ENCODE peak calls at places on chromosomes 1 and 21, in nine cellular contexts. K, R, L, O, S, H, B, U and P are unnamed samples. For H3K4me1 and H3K9me3, the result is how much of the 10 kb centered on the place peaks cover.

GRCh38 chr1:200035397-200035955 is 8.0 kb downstream of the NR5A2 start:
- DNase-seq in K (peak), R (no peak), L (no peak), O (no peak), S (no peak), H (no peak), B (peak), U (no peak), P (peak)

GRCh38 chr1:238681021-238681420 is 705.3 kb upstream of the CHRM3 start:
- DNase-seq in K (peak), R (no peak), L (no peak), O (peak), S (no peak), H (no peak), B (no peak), U (no peak), P (peak)

GRCh38 chr1:168100315-168101002 is 36.3 kb downstream of the GPR161 start:
- DNase-seq in K (no peak), R (no peak), L (peak), O (peak), S (no peak), H (no peak), B (no peak), U (no peak), P (no peak)

GRCh38 chr1:229019647-229020281 is 251.1 kb upstream of the RAB4A start:
- DNase-seq in K (no peak), R (peak), L (peak), O (no peak), S (no peak), H (no peak), B (no peak), U (no peak), P (no peak)

GRCh38 chr1:185341196-185341781 is 24.2 kb upstream of the IVNS1ABP start:
- DNase-seq in K (no peak), R (no peak), L (no peak), O (no peak), S (no peak), H (no peak), B (no peak), U (no peak), P (no peak)

GRCh38 chr1:44617703-44618029 is 56.6 kb downstream of the TMEM53 start:
- DNase-seq in K (no peak), R (no peak), L (no peak), O (no peak), S (no peak), H (no peak), B (no peak), U (no peak), P (no peak)

GRCh38 chr21:33901421-33902288 is 13.9 kb downstream of the ATP5PO start:
- DNase-seq in K (peak), R (no peak), L (peak), O (peak), S (peak), H (no peak), B (peak), U (no peak), P (peak)

GRCh38 chr1:101239095-101240040 is 2.5 kb downstream of the S1PR1 start:
- DNase-seq in K (no peak), R (no peak), L (no peak), O (no peak), S (no peak), H (no peak), B (no peak), U (no peak), P (no peak)

GRCh38 chr21:40732243-40732642 is 114.7 kb downstream of the DSCAM start:
- DNase-seq in K (no peak), R (no peak), L (no peak), O (peak), S (no peak), H (no peak), B (no peak), U (no peak), P (peak)

GRCh38 chr1:25867210-25867991 is 8.1 kb downstream of the PAQR7 start:
- DNase-seq in K (no peak), R (peak), L (no peak), O (no peak), S (peak), H (peak), B (no peak), U (no peak), P (no peak)

GRCh38 chr1:212454741-212455140 is 22.0 kb downstream of the NENF start:
- DNase-seq in K (no peak), R (no peak), L (no peak), O (no peak), S (no peak), H (no peak), B (no peak), U (no peak), P (no peak)

GRCh38 chr1:84883286-84883685 is 9.7 kb downstream of the LPAR3 start:
- DNase-seq in K (peak), R (no peak), L (no peak), O (no peak), S (no peak), H (no peak), B (no peak), U (no peak), P (peak)

GRCh38 chr1:13965770-13966398 is 265.9 kb downstream of the PRDM2 start:
- DNase-seq in K (peak), R (peak), L (peak), O (peak), S (peak), H (peak), B (peak), U (peak), P (peak)

GRCh38 chr1:215114154-215114933 is 31.8 kb downstream of the KCNK2 start:
- DNase-seq in K (peak), R (no peak), L (peak), O (peak), S (no peak), H (no peak), B (no peak), U (no peak), P (peak)

GRCh38 chr1:156115514-156116374 is 1.2 kb downstream of the LMNA start:
- DNase-seq in K (peak), R (peak), L (peak), O (no peak), S (peak), H (peak), B (peak), U (peak), P (peak)

GRCh38 chr1:8427493-8427892 is 109.6 kb downstream of the SLC45A1 start:
- DNase-seq in K (no peak), R (no peak), L (no peak), O (peak), S (no peak), H (no peak), B (no peak), U (no peak), P (no peak)

GRCh38 chr1:156897078-156897825 is 3.7 kb downstream of the PEAR1 start:
- DNase-seq in K (peak), R (no peak), L (no peak), O (peak), S (no peak), H (no peak), B (peak), U (no peak), P (peak)

GRCh38 chr1:116879478-116880133 is 30.1 kb upstream of the PTGFRN start:
- DNase-seq in K (no peak), R (peak), L (peak), O (no peak), S (no peak), H (peak), B (no peak), U (no peak), P (no peak)

GRCh38 chr1:43255438-43256210 is 14.2 kb upstream of the TMEM125 start:
- DNase-seq in K (no peak), R (peak), L (peak), O (no peak), S (no peak), H (no peak), B (no peak), U (no peak), P (no peak)

GRCh38 chr1:28297826-28298225 is 31.0 kb upstream of the MED18 start:
- DNase-seq in K (no peak), R (no peak), L (no peak), O (no peak), S (no peak), H (no peak), B (no peak), U (no peak), P (no peak)

GRCh38 chr1:237119091-237119490 is 77.1 kb downstream of the RYR2 start:
- DNase-seq in K (no peak), R (no peak), L (no peak), O (no peak), S (no peak), H (no peak), B (no peak), U (no peak), P (no peak)

GRCh38 chr1:93029317-93029716 is 49.8 kb upstream of the MTF2 start:
- DNase-seq in K (no peak), R (no peak), L (no peak), O (no peak), S (no peak), H (no peak), B (no peak), U (no peak), P (no peak)

GRCh38 chr1:35768350-35769187 is 1.2 kb downstream of the CLSPN start:
- DNase-seq in K (peak), R (no peak), L (no peak), O (no peak), S (no peak), H (no peak), B (no peak), U (no peak), P (peak)

GRCh38 chr1:187696092-187696491 is 867.3 kb downstream of the PLA2G4A start:
- DNase-seq in K (peak), R (no peak), L (no peak), O (peak), S (no peak), H (no peak), B (no peak), U (no peak), P (no peak)

GRCh38 chr1:225879521-225880209 is 2.5 kb downstream of the TMEM63A start:
- DNase-seq in K (no peak), R (no peak), L (peak), O (no peak), S (no peak), H (peak), B (peak), U (peak), P (no peak)

GRCh38 chr21:38699048-38699447 is 106.7 kb upstream of the ETS2 start:
- DNase-seq in K (peak), R (no peak), L (no peak), O (no peak), S (no peak), H (no peak), B (no peak), U (no peak), P (no peak)

GRCh38 chr1:18901952-18902522 is 318 bp downstream of the ALDH4A1 start:
- DNase-seq in K (peak), R (no peak), L (peak), O (no peak), S (no peak), H (no peak), B (no peak), U (no peak), P (peak)

GRCh38 chr21:33936221-33937038 is 20.8 kb upstream of the ATP5PO start:
- DNase-seq in K (peak), R (no peak), L (no peak), O (no peak), S (no peak), H (no peak), B (no peak), U (no peak), P (no peak)

GRCh38 chr1:204853446-204853845 is 17.2 kb upstream of the NFASC start:
- DNase-seq in K (no peak), R (no peak), L (no peak), O (no peak), S (no peak), H (no peak), B (no peak), U (no peak), P (no peak)

GRCh38 chr1:147912553-147912952 is 10.0 kb downstream of the GJA8 start:
- DNase-seq in K (no peak), R (no peak), L (no peak), O (no peak), S (no peak), H (no peak), B (no peak), U (no peak), P (no peak)

GRCh38 chr1:2396059-2396458 is 4.4 kb downstream of the RER1 start:
- DNase-seq in K (no peak), R (no peak), L (no peak), O (no peak), S (no peak), H (no peak), B (no peak), U (no peak), P (no peak)

GRCh38 chr1:54850737-54851136 is 36.3 kb downstream of the DHCR24 start:
- DNase-seq in K (peak), R (no peak), L (no peak), O (peak), S (peak), H (no peak), B (no peak), U (no peak), P (peak)

GRCh38 chr1:151858030-151858746 is 4.7 kb upstream of the THEM5 start:
- DNase-seq in K (peak), R (no peak), L (peak), O (no peak), S (no peak), H (no peak), B (no peak), U (no peak), P (no peak)

GRCh38 chr1:222331340-222331739 is 216.6 kb downstream of the HHIPL2 start:
- DNase-seq in K (peak), R (no peak), L (no peak), O (peak), S (no peak), H (no peak), B (no peak), U (no peak), P (peak)

GRCh38 chr1:53733447-53733931 is 5.5 kb downstream of the GLIS1 start:
- DNase-seq in K (no peak), R (no peak), L (no peak), O (peak), S (no peak), H (no peak), B (no peak), U (no peak), P (peak)

GRCh38 chr1:53731201-53731600 is 7.8 kb downstream of the GLIS1 start:
- DNase-seq in K (no peak), R (no peak), L (no peak), O (no peak), S (no peak), H (no peak), B (no peak), U (no peak), P (peak)

GRCh38 chr1:53732912-53733317 is 6.0 kb downstream of the GLIS1 start:
- DNase-seq in K (peak), R (no peak), L (no peak), O (peak), S (no peak), H (no peak), B (no peak), U (no peak), P (peak)

GRCh38 chr1:53731779-53732305 is 7.1 kb downstream of the GLIS1 start:
- DNase-seq in K (no peak), R (no peak), L (no peak), O (peak), S (no peak), H (no peak), B (no peak), U (no peak), P (peak)

DNA sequence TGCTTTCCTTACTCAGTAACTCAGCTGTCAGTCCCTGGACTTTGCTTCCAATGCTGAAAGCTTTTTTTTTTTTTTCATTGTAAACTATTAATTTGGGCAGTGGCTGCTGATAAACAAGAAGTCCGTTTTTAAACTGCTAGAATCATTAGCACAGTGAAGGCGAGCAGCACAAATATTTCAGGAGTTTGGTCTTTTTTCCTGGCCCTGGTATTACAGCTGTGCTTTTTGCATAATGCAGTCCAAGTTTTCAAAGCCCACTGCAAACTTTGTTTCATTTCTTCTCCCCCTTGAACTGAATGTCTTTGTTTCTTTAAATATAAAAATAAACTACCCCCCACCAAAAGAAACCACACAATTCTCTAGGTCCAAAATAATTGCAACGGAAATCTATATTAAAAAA is 6.6 kb downstream of the GLIS1 start:
- DNase-seq in K (no peak), R (no peak), L (no peak), O (no peak), S (no peak), H (no peak), B (no peak), U (no peak), P (peak)
- H3K4me3 ChIP-seq in K (peak), R (no peak), L (no peak), O (peak), S (no peak), H (no peak), B (no peak), U (no peak), P (peak)

DNA sequence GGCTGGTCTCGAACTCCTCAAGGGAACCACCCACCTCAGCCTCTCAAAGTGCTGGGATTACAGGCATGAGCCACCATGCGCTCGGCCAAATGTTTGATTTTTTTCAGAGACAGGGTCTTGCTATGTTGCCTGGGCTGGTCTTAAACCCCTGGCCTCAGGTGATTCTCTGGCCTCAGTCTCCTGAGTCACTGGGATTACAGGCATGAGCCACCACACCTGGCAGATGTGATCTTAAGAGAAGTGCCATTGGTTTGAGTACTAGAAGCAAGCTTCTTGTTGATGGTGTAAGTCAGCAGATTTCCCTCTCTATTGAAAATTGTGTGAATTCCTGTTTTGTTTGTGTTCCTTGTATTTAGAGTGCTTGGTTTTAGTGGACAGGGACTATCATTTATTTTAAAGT is 5.2 kb downstream of the CAP1 start:
- DNase-seq in K (no peak), R (no peak), L (no peak), O (no peak), S (no peak), H (no peak), B (no peak), U (no peak), P (no peak)
- H3K4me1 ChIP-seq in K (half or more), R (half or more), L (under half), O (under half), S (half or more), H (under half), B (under half), U (half or more), P (half or more)

GRCh38 chr1:75133754-75134655 is at the start of gene LHX8:
- DNase-seq in K (no peak), R (no peak), L (no peak), O (no peak), S (no peak), H (no peak), B (no peak), U (no peak), P (peak)
- H3K9me3 ChIP-seq in K (under half), R (under half), L (under half), O (under half), S (under half), H (under half), B (under half), U (under half), P (under half)

GRCh38 chr1:198620951-198621824 is 17.7 kb upstream of the PTPRC start:
- DNase-seq in K (no peak), R (no peak), L (no peak), O (no peak), S (no peak), H (no peak), B (peak), U (peak), P (no peak)
- H3K4me3 ChIP-seq in K (no peak), R (no peak), L (no peak), O (no peak), S (no peak), H (no peak), B (no peak), U (no peak), P (no peak)

DNA sequence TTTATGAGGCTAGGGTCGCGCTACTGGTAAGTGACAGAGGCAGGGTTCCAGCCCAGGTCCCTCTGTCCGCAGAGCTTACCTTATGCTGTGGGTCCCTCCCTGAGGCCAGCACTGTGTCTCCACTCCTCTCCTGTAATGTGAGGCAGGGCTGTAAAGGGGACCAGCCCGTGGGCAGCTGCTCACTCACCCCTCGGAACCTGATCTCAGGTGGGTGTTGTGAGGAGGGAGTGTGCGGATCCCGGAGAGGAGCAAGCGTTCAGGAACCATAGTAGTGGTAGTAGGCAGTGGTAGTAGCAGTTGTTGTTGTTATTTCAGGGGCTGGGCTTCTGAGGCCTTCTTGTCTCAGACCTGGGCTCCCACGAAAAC is 1.7 kb downstream of the ZC3H12A start:
- DNase-seq in K (no peak), R (no peak), L (no peak), O (no peak), S (no peak), H (no peak), B (peak), U (peak), P (no peak)
- H3K4me1 ChIP-seq in K (half or more), R (half or more), L (half or more), O (half or more), S (half or more), H (under half), B (half or more), U (half or more), P (half or more)